ENCODE peak calls at places on chromosomes 6 and 20, in four cellular contexts. B is CD4-positive, alpha-beta memory T cell; V is cardiac muscle cell; P is CD4-positive, alpha-beta T cell. F is an unnamed sample.

GRCh38 chr6:40511884-40512283 is 75.3 kb downstream of the LRFN2 start:
- DNase-seq in B (no peak), V (no peak), P (no peak), F (no peak)

GRCh38 chr6:106751501-106752252 is 122.3 kb downstream of the QRSL1 start:
- DNase-seq in B (no peak), V (no peak), P (no peak), F (no peak)

GRCh38 chr6:105993769-105994521 is 92.2 kb upstream of the PRDM1 start:
- DNase-seq in B (peak), V (peak), P (peak), F (no peak)

GRCh38 chr6:75230484-75231325 is 12.9 kb downstream of the COX7A2 start:
- DNase-seq in B (no peak), V (peak), P (no peak), F (no peak)

GRCh38 chr6:3139090-3139903 is 18.0 kb downstream of the TUBB2A start:
- DNase-seq in B (no peak), V (no peak), P (no peak), F (peak)

GRCh38 chr20:63768591-63769515 is 29.3 kb downstream of the SLC2A4RG start:
- DNase-seq in B (no peak), V (no peak), P (no peak), F (no peak)

GRCh38 chr6:52457096-52457495 is 37.0 kb downstream of the EFHC1 start:
- DNase-seq in B (no peak), V (no peak), P (no peak), F (no peak)

GRCh38 chr6:137873273-137873762 is 6.3 kb downstream of the TNFAIP3 start:
- DNase-seq in B (peak), V (no peak), P (peak), F (no peak)

GRCh38 chr6:129701721-129702455 is 8.1 kb downstream of the ARHGAP18 start:
- DNase-seq in B (no peak), V (no peak), P (no peak), F (no peak)

GRCh38 chr6:22141271-22141745 is 155.5 kb downstream of the PRL start:
- DNase-seq in B (no peak), V (peak), P (no peak), F (no peak)

GRCh38 chr6:85464260-85464644 is 14.4 kb downstream of the NT5E start:
- DNase-seq in B (no peak), V (no peak), P (no peak), F (no peak)

GRCh38 chr6:97186416-97186999 is 96.5 kb downstream of the MMS22L start:
- DNase-seq in B (peak), V (peak), P (peak), F (peak)

GRCh38 chr6:28922841-28923317 is 906 bp downstream of the TRIM27 start:
- DNase-seq in B (peak), V (peak), P (peak), F (peak)

GRCh38 chr6:2746557-2747061 is 4.1 kb downstream of the MYLK4 start:
- DNase-seq in B (no peak), V (no peak), P (no peak), F (no peak)

GRCh38 chr6:15200087-15200486 is 45.8 kb upstream of the JARID2 start:
- DNase-seq in B (no peak), V (no peak), P (no peak), F (no peak)

GRCh38 chr20:51416532-51417244 is 125.8 kb downstream of the NFATC2 start:
- DNase-seq in B (peak), V (no peak), P (no peak), F (no peak)

GRCh38 chr6:135390450-135390849 is 107.1 kb downstream of the AHI1 start:
- DNase-seq in B (no peak), V (no peak), P (no peak), F (no peak)

DNA sequence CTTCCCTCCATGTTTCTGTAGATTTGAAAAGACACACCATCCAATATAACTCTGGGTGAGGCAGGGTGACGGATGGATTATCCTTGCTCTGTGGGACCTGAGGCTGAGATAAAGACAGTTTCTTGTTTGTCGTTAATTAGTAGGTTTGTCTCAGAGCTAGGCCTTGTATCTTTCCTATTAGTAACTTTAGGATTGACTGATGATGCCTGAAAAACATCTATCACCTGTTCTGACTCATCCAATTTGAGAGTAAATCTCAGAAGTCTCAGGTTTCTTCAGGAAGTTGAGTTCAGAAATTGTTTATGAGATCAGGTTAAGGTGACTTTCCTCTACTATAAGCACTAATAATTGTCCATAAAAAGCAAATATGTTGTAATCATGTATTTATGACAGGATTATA is 129.4 kb upstream of the SUPT3H start:
- DNase-seq in B (no peak), V (no peak), P (no peak), F (no peak)
- H3K27ac ChIP-seq in B (no peak), V (no peak), P (no peak), F (no peak)

DNA sequence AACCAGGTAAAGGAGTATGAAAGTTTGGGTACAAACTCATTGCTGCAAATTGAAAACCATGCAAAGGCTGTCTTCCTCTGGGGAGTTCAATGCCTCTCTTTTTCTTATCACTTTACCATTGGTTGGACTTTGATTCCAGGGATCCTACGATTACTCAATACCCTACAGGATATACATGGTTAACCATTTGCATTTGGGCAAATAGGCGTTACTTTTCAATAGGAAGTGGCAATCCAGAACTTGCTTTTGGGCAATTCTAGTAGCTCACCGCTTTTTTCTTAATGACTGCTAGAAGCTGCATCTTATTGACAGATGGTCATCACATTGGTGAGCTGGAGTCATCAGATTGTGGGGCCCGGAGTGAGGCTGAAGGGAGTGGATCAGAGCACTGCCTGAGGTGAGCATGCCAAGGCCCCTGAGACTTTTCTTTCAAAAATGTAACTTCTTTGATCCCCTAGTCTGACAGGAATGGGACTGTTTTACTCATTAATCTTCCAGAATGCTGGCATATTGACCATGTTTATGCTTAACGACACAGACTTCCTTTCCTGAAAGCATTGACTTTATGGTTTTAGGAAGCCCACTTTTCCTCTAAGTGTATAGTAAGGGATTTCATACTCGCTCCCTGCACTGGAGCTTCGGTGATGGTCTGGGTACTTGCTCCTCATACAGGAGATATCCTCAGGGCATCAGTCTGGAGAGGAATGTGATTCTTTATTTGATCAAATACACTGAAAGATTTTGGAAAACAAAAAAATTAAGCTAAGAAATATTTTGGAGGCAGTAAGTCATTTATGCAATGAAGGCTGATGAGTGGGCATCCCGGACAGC is at the start of gene CCR6:
- DNase-seq in B (no peak), V (no peak), P (no peak), F (no peak)
- H3K27ac ChIP-seq in B (peak), V (no peak), P (peak), F (no peak)

DNA sequence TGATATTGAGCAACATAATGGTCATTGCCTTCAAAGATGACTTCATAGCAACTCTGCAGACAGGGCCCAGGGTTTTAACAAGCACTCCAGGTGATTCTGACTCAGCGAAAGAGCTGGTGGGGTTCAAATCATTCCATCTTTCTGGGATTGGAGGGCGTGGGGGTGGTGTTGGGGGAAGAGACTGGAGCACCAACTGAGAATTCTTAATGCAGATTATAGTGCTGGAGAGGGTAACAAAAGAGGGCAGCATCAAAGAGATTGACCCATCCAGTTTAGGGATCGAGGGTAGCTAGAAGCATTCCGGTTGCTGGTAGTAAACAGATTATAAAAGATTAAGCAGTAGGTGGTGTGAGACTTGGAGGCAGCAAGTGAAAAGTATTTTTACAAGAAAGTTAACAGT is 15.9 kb downstream of the PFDN4 start:
- DNase-seq in B (no peak), V (no peak), P (no peak), F (no peak)
- H3K27ac ChIP-seq in B (no peak), V (no peak), P (no peak), F (no peak)

GRCh38 chr6:27518881-27519795 is 46.2 kb upstream of the ZNF184 start:
- DNase-seq in B (peak), V (peak), P (peak), F (no peak)
- H3K27ac ChIP-seq in B (peak), V (peak), P (peak), F (peak)

GRCh38 chr6:152380351-152380767 is 256.8 kb downstream of the SYNE1 start:
- DNase-seq in B (no peak), V (peak), P (no peak), F (no peak)

GRCh38 chr6:152375200-152375599 is 262.0 kb downstream of the SYNE1 start:
- DNase-seq in B (no peak), V (no peak), P (no peak), F (no peak)

GRCh38 chr6:152380993-152381898 is 255.9 kb downstream of the SYNE1 start:
- DNase-seq in B (no peak), V (peak), P (no peak), F (no peak)

GRCh38 chr6:152372945-152373344 is 264.2 kb downstream of the SYNE1 start:
- DNase-seq in B (no peak), V (no peak), P (no peak), F (no peak)

DNA sequence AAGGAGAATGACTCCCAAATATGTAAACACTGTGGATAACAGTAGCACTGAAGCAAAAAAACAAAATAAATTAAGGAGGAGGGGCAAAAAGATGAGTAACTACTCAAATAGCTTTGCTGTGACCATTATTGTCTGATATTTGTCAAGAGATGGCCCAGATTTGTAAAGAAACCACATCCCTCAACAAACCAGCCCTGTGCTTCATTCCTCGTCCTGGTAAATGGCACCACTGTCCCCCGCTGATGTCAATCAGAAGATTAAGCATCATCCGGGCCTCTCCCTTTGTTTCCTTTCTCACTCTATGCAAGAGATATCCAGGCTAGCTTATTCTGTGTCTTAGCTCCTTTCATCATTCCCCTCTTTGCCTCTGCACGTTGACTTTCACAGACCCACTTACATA is 259.0 kb downstream of the SYNE1 start:
- DNase-seq in B (no peak), V (no peak), P (no peak), F (no peak)
- H3K27ac ChIP-seq in B (no peak), V (peak), P (no peak), F (peak)

DNA sequence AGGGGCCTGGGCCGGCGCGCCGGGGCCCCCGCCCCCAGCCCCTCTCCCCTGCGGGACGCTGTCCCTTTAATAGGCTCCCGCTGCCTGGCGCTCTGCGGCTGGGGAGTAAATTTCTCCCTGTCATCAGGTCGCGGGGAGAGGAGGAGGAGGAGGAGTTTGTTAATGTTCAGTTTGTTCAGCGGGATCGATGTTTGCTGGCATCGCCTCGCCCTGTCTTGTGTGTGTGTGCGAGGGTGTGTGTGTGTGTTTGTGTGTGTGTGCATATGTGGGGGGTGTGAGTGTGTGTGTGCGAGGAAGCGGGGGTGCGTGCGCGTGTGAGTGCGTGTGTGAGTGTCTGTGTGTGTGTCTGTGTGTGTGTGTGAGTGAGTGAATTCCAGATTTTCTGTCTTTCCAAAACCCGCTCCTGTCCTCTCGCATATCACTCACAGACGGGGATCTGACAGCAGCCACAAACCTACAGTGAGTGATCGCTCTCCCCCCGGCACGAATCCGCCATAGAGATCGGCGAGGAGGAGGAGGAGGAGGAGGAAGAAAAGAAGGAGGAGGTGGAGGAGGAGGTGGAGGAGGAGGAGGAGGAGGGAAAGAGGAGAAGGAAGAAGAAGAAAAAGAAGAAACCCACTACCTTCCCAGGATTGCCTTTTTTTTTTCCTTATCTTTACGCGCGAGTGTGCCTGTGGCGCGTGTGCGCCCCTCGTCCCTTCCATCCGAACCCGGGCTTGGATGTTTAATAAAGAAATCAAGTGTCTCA is at the start of gene TSHZ2:
- DNase-seq in B (peak), V (peak), P (peak), F (no peak)
- H3K27ac ChIP-seq in B (peak), V (peak), P (peak), F (no peak)

GRCh38 chr20:62301111-62301668 is 1.6 kb upstream of the ADRM1 start:
- DNase-seq in B (no peak), V (no peak), P (no peak), F (no peak)
- H3K27ac ChIP-seq in B (no peak), V (no peak), P (no peak), F (peak)

GRCh38 chr20:17636523-17637412 is 45.3 kb downstream of the RRBP1 start:
- DNase-seq in B (no peak), V (peak), P (no peak), F (peak)

GRCh38 chr20:17633850-17634500 is 48.1 kb downstream of the RRBP1 start:
- DNase-seq in B (no peak), V (no peak), P (no peak), F (no peak)

GRCh38 chr20:17634666-17635319 is 47.2 kb downstream of the RRBP1 start:
- DNase-seq in B (no peak), V (no peak), P (no peak), F (peak)

GRCh38 chr20:17635846-17636245 is 46.2 kb downstream of the RRBP1 start:
- DNase-seq in B (no peak), V (no peak), P (no peak), F (no peak)

DNA sequence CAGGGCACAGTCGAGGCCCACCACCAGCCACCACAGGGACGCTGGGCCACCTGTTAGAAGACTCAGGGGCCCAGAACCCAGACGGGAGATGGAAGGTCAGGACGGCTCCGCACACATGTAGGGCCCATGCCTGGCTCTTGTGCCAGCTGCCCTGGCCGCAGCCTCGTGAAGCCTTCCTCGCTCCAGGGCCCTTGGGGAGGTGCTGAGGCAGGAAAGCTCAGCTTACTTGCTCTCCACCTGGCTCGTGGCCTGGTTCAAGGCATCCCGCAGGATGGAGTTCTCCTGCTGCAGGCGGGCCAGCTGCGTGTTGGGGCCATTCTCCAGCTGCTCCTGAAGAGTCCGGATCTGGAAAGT is 46.7 kb downstream of the RRBP1 start:
- DNase-seq in B (no peak), V (no peak), P (no peak), F (no peak)
- H3K27ac ChIP-seq in B (no peak), V (no peak), P (no peak), F (peak)

F was measured in substantia nigra.